ENCODE peak calls at places on chromosomes 3 and 15, in four cellular contexts. One of them, this sample, is unnamed. For H3K9me1, the result is how much of the 10 kb centered on the place peaks cover.

GRCh38 chr3:139906441-139906840 is 28.5 kb upstream of the CLSTN2 start:
- DNase-seq in endothelial cell of umbilical vein: no peak
- DNase-seq in IMR-90: peak
- DNase-seq in K562: no peak
- DNase-seq in this sample: peak

GRCh38 chr15:90959894-90960293 is 5.2 kb downstream of the RCCD1 start:
- DNase-seq in K562: no peak
- DNase-seq in endothelial cell of umbilical vein: no peak
- DNase-seq in IMR-90: peak
- DNase-seq in this sample: no peak

GRCh38 chr15:65740148-65740547 is 51.9 kb downstream of the DENND4A start:
- DNase-seq in K562: no peak
- DNase-seq in IMR-90: no peak
- DNase-seq in endothelial cell of umbilical vein: no peak
- DNase-seq in this sample: no peak

GRCh38 chr3:138220242-138220641 is 33.1 kb downstream of the ARMC8 start:
- DNase-seq in endothelial cell of umbilical vein: no peak
- DNase-seq in IMR-90: no peak
- DNase-seq in K562: no peak
- DNase-seq in this sample: no peak

GRCh38 chr3:123743121-123743520 is 141.0 kb downstream of the MYLK start:
- DNase-seq in K562: no peak
- DNase-seq in endothelial cell of umbilical vein: no peak
- DNase-seq in IMR-90: no peak
- DNase-seq in this sample: no peak

GRCh38 chr3:114111060-114111790 is 54.7 kb downstream of the QTRT2 start:
- DNase-seq in IMR-90: no peak
- DNase-seq in K562: no peak
- DNase-seq in endothelial cell of umbilical vein: no peak
- DNase-seq in this sample: no peak

GRCh38 chr3:193826126-193826795 is 233.3 kb downstream of the OPA1 start:
- DNase-seq in endothelial cell of umbilical vein: peak
- DNase-seq in IMR-90: peak
- DNase-seq in K562: no peak
- DNase-seq in this sample: no peak

GRCh38 chr3:107117922-107118576 is 259.2 kb upstream of the CCDC54 start:
- DNase-seq in endothelial cell of umbilical vein: peak
- DNase-seq in K562: peak
- DNase-seq in IMR-90: peak
- DNase-seq in this sample: no peak

GRCh38 chr3:107117156-107117555 is 260.1 kb upstream of the CCDC54 start:
- DNase-seq in K562: no peak
- DNase-seq in endothelial cell of umbilical vein: no peak
- DNase-seq in IMR-90: no peak
- DNase-seq in this sample: no peak

GRCh38 chr3:23601020-23601822 is 204.5 kb upstream of the UBE2E1 start:
- DNase-seq in IMR-90: peak
- DNase-seq in endothelial cell of umbilical vein: no peak
- DNase-seq in K562: no peak
- DNase-seq in this sample: no peak

GRCh38 chr3:71398157-71398836 is 185.2 kb downstream of the FOXP1 start:
- DNase-seq in IMR-90: no peak
- DNase-seq in endothelial cell of umbilical vein: peak
- DNase-seq in K562: no peak
- DNase-seq in this sample: no peak

DNA sequence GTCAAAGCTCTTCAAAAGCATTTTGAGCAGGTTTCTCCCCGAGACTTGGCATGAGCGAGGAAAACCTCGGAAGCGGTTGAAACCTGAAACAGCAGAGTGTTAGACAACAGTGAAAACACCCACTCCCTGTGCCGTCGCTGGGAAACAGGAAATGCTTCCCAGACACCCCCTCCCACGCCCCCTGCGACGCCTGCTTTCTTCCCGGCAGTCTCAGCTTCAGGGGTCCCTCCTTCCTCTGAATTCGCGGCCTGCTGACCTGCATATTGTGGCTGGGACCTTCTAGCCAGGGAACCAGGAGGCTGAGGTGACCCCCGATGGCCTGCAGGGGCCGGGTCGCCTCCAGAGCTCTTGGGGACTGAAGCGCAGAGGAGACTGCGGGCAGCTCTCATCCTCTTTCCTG is 250.7 kb upstream of the LYSMD4 start:
- DNase-seq in IMR-90: no peak
- DNase-seq in K562: no peak
- DNase-seq in endothelial cell of umbilical vein: no peak
- DNase-seq in this sample: no peak
- H3K9ac ChIP-seq in IMR-90: no peak
- H3K9ac ChIP-seq in K562: no peak
- H3K9ac ChIP-seq in endothelial cell of umbilical vein: no peak
- H3K9ac ChIP-seq in this sample: no peak

DNA sequence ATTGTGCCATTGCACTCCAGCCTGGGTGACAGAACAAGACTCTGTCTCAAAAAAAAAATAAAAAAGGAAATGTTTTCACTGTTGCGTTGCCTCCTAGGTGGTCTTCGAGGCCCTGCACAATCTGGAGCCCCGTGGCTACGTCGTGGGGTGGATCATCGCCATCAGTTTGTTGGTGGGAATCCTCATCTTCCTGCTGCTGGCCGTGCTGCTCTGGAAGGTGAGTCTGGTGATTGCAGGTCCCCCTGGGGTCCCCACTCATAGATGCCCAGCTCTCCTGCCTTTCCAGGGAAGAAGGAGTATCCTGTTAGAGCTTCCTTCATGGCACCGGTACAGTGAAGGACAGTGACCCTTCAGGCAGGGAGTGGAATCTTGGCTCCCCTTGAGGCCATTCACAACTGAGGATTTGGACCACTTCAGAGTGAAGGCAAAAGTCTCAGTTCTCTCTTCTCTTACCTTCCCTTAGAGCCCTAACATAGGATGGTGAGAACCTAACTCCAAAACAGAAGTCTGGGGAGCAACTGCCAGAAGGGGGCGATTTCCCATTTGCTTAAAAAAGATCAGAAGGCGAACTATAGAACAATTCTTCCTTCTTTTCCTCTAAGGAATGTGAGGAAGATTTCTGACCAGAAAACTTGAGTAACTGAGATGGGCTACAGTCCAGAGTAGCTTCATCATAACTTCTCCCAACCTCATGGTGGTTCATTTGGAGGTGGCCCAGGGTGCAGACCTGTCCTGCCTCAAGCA is 57.8 kb upstream of the CTDSPL start:
- DNase-seq in IMR-90: no peak
- DNase-seq in K562: no peak
- DNase-seq in endothelial cell of umbilical vein: no peak
- DNase-seq in this sample: no peak
- TF ChIP-seq CTCF in IMR-90: no peak
- TF ChIP-seq CTCF in K562: no peak
- TF ChIP-seq CTCF in endothelial cell of umbilical vein: no peak
- TF ChIP-seq CTCF in this sample: no peak

GRCh38 chr15:52090193-52090592 is 22.4 kb downstream of the BCL2L10 start:
- DNase-seq in K562: no peak
- DNase-seq in IMR-90: no peak
- DNase-seq in endothelial cell of umbilical vein: no peak
- DNase-seq in this sample: no peak
- H3K9me1 ChIP-seq in K562: under half
- H3K9me1 ChIP-seq in IMR-90: under half
- H3K9me1 ChIP-seq in endothelial cell of umbilical vein: under half
- H3K9me1 ChIP-seq in this sample: under half

GRCh38 chr15:78073026-78073425 is 4.5 kb downstream of the TBC1D2B start:
- DNase-seq in IMR-90: no peak
- DNase-seq in K562: no peak
- DNase-seq in endothelial cell of umbilical vein: no peak
- DNase-seq in this sample: no peak

GRCh38 chr15:78070049-78070698 is 7.3 kb downstream of the TBC1D2B start:
- DNase-seq in K562: no peak
- DNase-seq in IMR-90: no peak
- DNase-seq in endothelial cell of umbilical vein: peak
- DNase-seq in this sample: no peak

GRCh38 chr15:78069630-78070029 is 7.9 kb downstream of the TBC1D2B start:
- DNase-seq in endothelial cell of umbilical vein: no peak
- DNase-seq in IMR-90: no peak
- DNase-seq in K562: no peak
- DNase-seq in this sample: no peak

GRCh38 chr15:78071378-78071777 is 6.1 kb downstream of the TBC1D2B start:
- DNase-seq in IMR-90: no peak
- DNase-seq in endothelial cell of umbilical vein: no peak
- DNase-seq in K562: no peak
- DNase-seq in this sample: no peak

DNA sequence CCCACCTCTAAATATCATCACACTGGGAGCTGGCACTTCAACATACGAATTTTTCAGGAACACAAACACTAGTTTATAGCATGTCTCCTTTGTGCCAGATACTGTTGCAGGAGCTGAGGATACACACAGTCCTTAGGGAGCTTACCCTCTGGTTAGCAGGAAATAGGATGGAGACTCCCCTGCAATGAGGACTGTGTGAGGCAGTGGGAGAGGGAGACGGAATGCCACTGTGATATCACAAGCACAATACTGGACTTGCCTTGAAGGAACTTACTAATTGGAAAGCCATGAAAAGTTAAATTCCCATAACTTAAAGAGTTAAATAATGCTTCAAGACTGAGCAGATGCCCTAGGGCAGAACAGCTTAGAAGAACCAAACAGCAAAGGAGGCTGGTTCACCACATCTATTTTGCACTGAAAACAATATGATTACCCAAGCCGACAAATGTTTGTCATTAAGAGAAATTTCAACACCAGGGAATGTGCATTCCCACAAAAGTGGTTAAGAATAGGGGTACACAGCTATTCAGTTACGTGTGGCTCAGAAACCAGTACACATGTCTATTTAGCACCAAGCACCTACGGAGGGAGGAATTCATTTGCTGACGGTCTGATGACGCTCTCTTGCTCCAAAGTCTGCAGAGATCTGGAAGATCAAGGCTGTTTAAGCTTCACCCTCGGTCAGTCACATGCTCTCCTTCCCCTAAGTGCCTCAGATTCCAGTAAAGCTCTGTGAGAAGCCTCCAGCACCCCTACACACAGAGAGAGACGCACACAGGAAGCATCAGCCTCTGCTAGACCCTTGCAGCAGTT is 5.2 kb downstream of the TBC1D2B start:
- DNase-seq in K562: no peak
- DNase-seq in endothelial cell of umbilical vein: no peak
- DNase-seq in IMR-90: peak
- DNase-seq in this sample: no peak
- H3K9ac ChIP-seq in K562: peak
- H3K9ac ChIP-seq in endothelial cell of umbilical vein: no peak
- H3K9ac ChIP-seq in IMR-90: peak
- H3K9ac ChIP-seq in this sample: no peak

DNA sequence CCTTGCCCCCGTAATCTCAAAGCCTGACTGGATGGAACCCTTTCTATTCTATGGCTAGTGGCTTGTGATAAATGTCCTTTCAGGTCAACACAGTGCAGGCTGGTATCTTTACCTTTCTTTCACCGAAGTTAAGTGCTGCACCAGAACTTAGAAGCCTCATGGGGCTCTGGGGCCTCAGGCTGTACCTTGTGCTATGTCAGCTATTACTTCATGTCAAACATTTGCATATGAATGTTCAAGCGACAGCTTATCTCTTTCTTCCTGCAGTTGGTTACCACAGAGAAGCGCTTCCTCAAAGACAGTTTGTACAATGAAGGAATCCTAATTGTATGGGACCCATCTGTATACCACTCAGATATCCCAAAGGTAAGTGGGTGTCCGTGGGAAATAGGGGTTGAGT is 66.7 kb downstream of the RPL39L start:
- DNase-seq in K562: no peak
- DNase-seq in IMR-90: no peak
- DNase-seq in endothelial cell of umbilical vein: no peak
- DNase-seq in this sample: no peak
- TF ChIP-seq CTCF in K562: no peak
- TF ChIP-seq CTCF in IMR-90: no peak
- TF ChIP-seq CTCF in endothelial cell of umbilical vein: no peak
- TF ChIP-seq CTCF in this sample: no peak